ENCODE peak calls at places on chromosome 20, in four cellular contexts. One of them, this sample, is unnamed.

GRCh38 chr20:15942130-15942529 is 631.1 kb downstream of the KIF16B start:
- DNase-seq in DND-41: no peak
- DNase-seq in Calu3: no peak
- DNase-seq in spleen: no peak
- DNase-seq in this sample: no peak

GRCh38 chr20:42043921-42044320 is 425.7 kb upstream of the CHD6 start:
- DNase-seq in DND-41: no peak
- DNase-seq in spleen: no peak
- DNase-seq in Calu3: no peak
- DNase-seq in this sample: no peak

GRCh38 chr20:43682446-43682845 is 15.5 kb downstream of the MYBL2 start:
- DNase-seq in DND-41: no peak
- DNase-seq in spleen: peak; percentile 81
- DNase-seq in Calu3: no peak
- DNase-seq in this sample: no peak

GRCh38 chr20:63532449-63532971 is 4.7 kb downstream of the PTK6 start:
- DNase-seq in spleen: peak; percentile 62
- DNase-seq in Calu3: no peak
- DNase-seq in DND-41: no peak
- DNase-seq in this sample: no peak

GRCh38 chr20:43999848-44000247 is 85.2 kb downstream of the TOX2 start:
- DNase-seq in spleen: no peak
- DNase-seq in DND-41: no peak
- DNase-seq in Calu3: no peak
- DNase-seq in this sample: no peak

GRCh38 chr20:5973971-5974370 is 23.5 kb downstream of the MCM8 start:
- DNase-seq in Calu3: no peak
- DNase-seq in DND-41: no peak
- DNase-seq in spleen: no peak
- DNase-seq in this sample: no peak

GRCh38 chr20:51077601-51078000 is 54.7 kb upstream of the KCNG1 start:
- DNase-seq in Calu3: no peak
- DNase-seq in DND-41: no peak
- DNase-seq in spleen: no peak
- DNase-seq in this sample: no peak

GRCh38 chr20:61514805-61515505 is 262.9 kb downstream of the CDH4 start:
- DNase-seq in Calu3: no peak
- DNase-seq in spleen: peak; percentile 38
- DNase-seq in DND-41: no peak
- DNase-seq in this sample: no peak

GRCh38 chr20:42193119-42193518 is 574.9 kb upstream of the CHD6 start:
- DNase-seq in spleen: no peak
- DNase-seq in DND-41: no peak
- DNase-seq in Calu3: no peak
- DNase-seq in this sample: no peak

GRCh38 chr20:16801919-16802651 is 53.9 kb downstream of the OTOR start:
- DNase-seq in DND-41: peak; percentile 70
- DNase-seq in spleen: no peak
- DNase-seq in Calu3: peak; percentile 50
- DNase-seq in this sample: peak; percentile 80

GRCh38 chr20:19211661-19212523 is 550 bp upstream of the SLC24A3 start:
- DNase-seq in DND-41: no peak
- DNase-seq in Calu3: no peak
- DNase-seq in spleen: peak; percentile 80
- DNase-seq in this sample: no peak

GRCh38 chr20:19170148-19170547 is 42.3 kb upstream of the SLC24A3 start:
- DNase-seq in spleen: no peak
- DNase-seq in DND-41: no peak
- DNase-seq in Calu3: no peak
- DNase-seq in this sample: no peak

GRCh38 chr20:34083137-34083536 is 28.9 kb downstream of the EIF2S2 start:
- DNase-seq in spleen: no peak
- DNase-seq in DND-41: no peak
- DNase-seq in Calu3: peak; percentile 85
- DNase-seq in this sample: no peak

GRCh38 chr20:63087872-63088680 is 81.3 kb upstream of the BHLHE23 start:
- DNase-seq in Calu3: no peak
- DNase-seq in DND-41: no peak
- DNase-seq in spleen: peak; percentile 35
- DNase-seq in this sample: no peak

GRCh38 chr20:44001667-44002596 is 87.3 kb downstream of the TOX2 start:
- DNase-seq in DND-41: no peak
- DNase-seq in spleen: no peak
- DNase-seq in Calu3: no peak
- DNase-seq in this sample: peak; percentile 35

GRCh38 chr20:23327617-23328333 is 22.8 kb upstream of the NXT1 start:
- DNase-seq in Calu3: no peak
- DNase-seq in spleen: no peak
- DNase-seq in DND-41: no peak
- DNase-seq in this sample: no peak

GRCh38 chr20:59939879-59940128 is 301 bp downstream of the PPP1R3D start:
- DNase-seq in DND-41: no peak
- DNase-seq in spleen: peak; percentile 93
- DNase-seq in Calu3: peak; percentile 58
- DNase-seq in this sample: no peak

GRCh38 chr20:63009988-63010769 is 3.4 kb upstream of the BHLHE23 start:
- DNase-seq in DND-41: peak; percentile 99
- DNase-seq in Calu3: no peak
- DNase-seq in spleen: peak; percentile 83
- DNase-seq in this sample: peak; percentile 95

GRCh38 chr20:44072381-44072780 is 114.6 kb downstream of the JPH2 start:
- DNase-seq in DND-41: no peak
- DNase-seq in Calu3: no peak
- DNase-seq in spleen: no peak
- DNase-seq in this sample: no peak

GRCh38 chr20:62470003-62470402 is 5.8 kb downstream of the GATA5 start:
- DNase-seq in DND-41: no peak
- DNase-seq in spleen: no peak
- DNase-seq in Calu3: no peak
- DNase-seq in this sample: no peak

GRCh38 chr20:60239981-60240380 is 281.8 kb downstream of the CDH26 start:
- DNase-seq in Calu3: no peak
- DNase-seq in spleen: no peak
- DNase-seq in DND-41: no peak
- DNase-seq in this sample: no peak

GRCh38 chr20:14775778-14776177 is 438.4 kb upstream of the FLRT3 start:
- DNase-seq in Calu3: no peak
- DNase-seq in spleen: no peak
- DNase-seq in DND-41: no peak
- DNase-seq in this sample: no peak

GRCh38 chr20:43914286-43914685 is 366 bp upstream of the TOX2 start:
- DNase-seq in spleen: no peak
- DNase-seq in Calu3: no peak
- DNase-seq in DND-41: no peak
- DNase-seq in this sample: peak; percentile 13

GRCh38 chr20:34052414-34052813 is 58.7 kb downstream of the RALY start:
- DNase-seq in spleen: no peak
- DNase-seq in DND-41: no peak
- DNase-seq in Calu3: no peak
- DNase-seq in this sample: no peak

GRCh38 chr20:19913927-19914614 is 103.1 kb upstream of the NAA20 start:
- DNase-seq in spleen: no peak
- DNase-seq in Calu3: peak; percentile 6
- DNase-seq in DND-41: no peak
- DNase-seq in this sample: no peak

GRCh38 chr20:62907377-62908317 is 18.7 kb downstream of the DIDO1 start:
- DNase-seq in DND-41: peak; percentile 50
- DNase-seq in Calu3: no peak
- DNase-seq in spleen: no peak
- DNase-seq in this sample: peak; percentile 68

GRCh38 chr20:4608861-4609260 is 112.8 kb upstream of the PRND start:
- DNase-seq in Calu3: no peak
- DNase-seq in DND-41: no peak
- DNase-seq in spleen: no peak
- DNase-seq in this sample: no peak

GRCh38 chr20:25467441-25467840 is 60.0 kb downstream of the GINS1 start:
- DNase-seq in Calu3: no peak
- DNase-seq in spleen: no peak
- DNase-seq in DND-41: no peak
- DNase-seq in this sample: no peak

GRCh38 chr20:19026121-19026878 is 186.1 kb upstream of the SLC24A3 start:
- DNase-seq in Calu3: no peak
- DNase-seq in DND-41: no peak
- DNase-seq in spleen: no peak
- DNase-seq in this sample: peak; percentile 10

GRCh38 chr20:37577972-37578371 is 50.3 kb upstream of the BLCAP start:
- DNase-seq in DND-41: no peak
- DNase-seq in Calu3: no peak
- DNase-seq in spleen: no peak
- DNase-seq in this sample: no peak

GRCh38 chr20:37071481-37071911 is 24.3 kb downstream of the RBL1 start:
- DNase-seq in spleen: no peak
- DNase-seq in Calu3: no peak
- DNase-seq in DND-41: no peak
- DNase-seq in this sample: peak; percentile 58

GRCh38 chr20:44069203-44069931 is 117.6 kb downstream of the JPH2 start:
- DNase-seq in spleen: peak; percentile 91
- DNase-seq in DND-41: peak; percentile 81
- DNase-seq in Calu3: no peak
- DNase-seq in this sample: peak; percentile 90

GRCh38 chr20:37526238-37526838 is 1.3 kb downstream of the BLCAP start:
- DNase-seq in Calu3: peak; percentile 49
- DNase-seq in DND-41: no peak
- DNase-seq in spleen: peak; percentile 72
- DNase-seq in this sample: no peak

GRCh38 chr20:49700411-49701185 is 13.1 kb downstream of the B4GALT5 start:
- DNase-seq in DND-41: no peak
- DNase-seq in spleen: no peak
- DNase-seq in Calu3: peak; percentile 56
- DNase-seq in this sample: no peak

GRCh38 chr20:15240801-15241200 is 903.4 kb upstream of the FLRT3 start:
- DNase-seq in Calu3: no peak
- DNase-seq in spleen: no peak
- DNase-seq in DND-41: no peak
- DNase-seq in this sample: no peak

GRCh38 chr20:6909608-6910007 is 142.1 kb downstream of the BMP2 start:
- DNase-seq in Calu3: no peak
- DNase-seq in DND-41: no peak
- DNase-seq in spleen: no peak
- DNase-seq in this sample: no peak

GRCh38 chr20:4088766-4089165 is 73.4 kb upstream of the RNF24 start:
- DNase-seq in DND-41: no peak
- DNase-seq in Calu3: no peak
- DNase-seq in spleen: peak; percentile 9
- DNase-seq in this sample: no peak

DNA sequence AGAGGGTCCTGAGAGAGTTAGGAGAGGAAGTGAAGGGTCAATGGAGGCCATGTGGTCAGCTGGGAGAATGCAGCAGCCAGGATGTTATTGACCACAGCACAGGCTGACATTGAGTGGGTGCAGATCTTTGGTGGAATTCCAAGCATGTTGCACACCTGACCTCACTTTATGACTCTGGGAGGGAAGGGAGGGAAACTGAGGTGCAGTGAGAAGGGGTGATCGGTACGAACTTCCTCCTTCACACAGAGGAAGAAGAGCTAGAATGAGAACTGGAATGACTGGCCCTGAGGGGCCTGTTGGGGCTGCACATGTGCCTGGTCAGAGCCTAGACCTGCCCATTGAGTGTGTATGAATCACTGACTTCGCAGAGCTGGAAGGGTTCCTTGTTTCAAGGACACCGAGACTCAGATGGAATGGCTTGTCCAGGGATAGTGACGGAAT is 9.8 kb downstream of the FAM83D start:
- DNase-seq in Calu3: no peak
- DNase-seq in DND-41: no peak
- DNase-seq in spleen: no peak
- DNase-seq in this sample: no peak
- TF ChIP-seq CTCF in Calu3: no peak
- TF ChIP-seq CTCF in DND-41: no peak
- TF ChIP-seq CTCF in spleen: no peak
- TF ChIP-seq CTCF in this sample: no peak

GRCh38 chr20:58628491-58629212 is 22.4 kb upstream of the STX16 start:
- DNase-seq in Calu3: no peak
- DNase-seq in spleen: no peak
- DNase-seq in DND-41: no peak
- DNase-seq in this sample: no peak
- TF ChIP-seq CTCF in Calu3: no peak
- TF ChIP-seq CTCF in spleen: no peak
- TF ChIP-seq CTCF in DND-41: no peak
- TF ChIP-seq CTCF in this sample: no peak

GRCh38 chr20:8454137-8454712 is 322.2 kb downstream of the PLCB1 start:
- DNase-seq in spleen: no peak
- DNase-seq in DND-41: peak; percentile 14
- DNase-seq in Calu3: no peak
- DNase-seq in this sample: peak; percentile 48
- TF ChIP-seq CTCF in spleen: no peak
- TF ChIP-seq CTCF in DND-41: peak; percentile 47
- TF ChIP-seq CTCF in Calu3: no peak
- TF ChIP-seq CTCF in this sample: no peak

GRCh38 chr20:53658327-53658726 is 64.7 kb upstream of the ZNF217 start:
- DNase-seq in DND-41: no peak
- DNase-seq in spleen: no peak
- DNase-seq in Calu3: no peak
- DNase-seq in this sample: no peak

GRCh38 chr20:53655909-53656652 is 62.4 kb upstream of the ZNF217 start:
- DNase-seq in Calu3: peak; percentile 39
- DNase-seq in DND-41: no peak
- DNase-seq in spleen: no peak
- DNase-seq in this sample: no peak

GRCh38 chr20:53656653-53657288 is 63.1 kb upstream of the ZNF217 start:
- DNase-seq in Calu3: no peak
- DNase-seq in spleen: no peak
- DNase-seq in DND-41: no peak
- DNase-seq in this sample: no peak

GRCh38 chr20:53657732-53658131 is 64.1 kb upstream of the ZNF217 start:
- DNase-seq in Calu3: no peak
- DNase-seq in spleen: no peak
- DNase-seq in DND-41: no peak
- DNase-seq in this sample: no peak

GRCh38 chr20:53657289-53657678 is 63.6 kb upstream of the ZNF217 start:
- DNase-seq in DND-41: no peak
- DNase-seq in Calu3: no peak
- DNase-seq in spleen: no peak
- DNase-seq in this sample: no peak
- TF ChIP-seq CTCF in DND-41: no peak
- TF ChIP-seq CTCF in Calu3: no peak
- TF ChIP-seq CTCF in spleen: no peak
- TF ChIP-seq CTCF in this sample: no peak

GRCh38 chr20:56630086-56630493 is 984 bp downstream of the TFAP2C start:
- DNase-seq in spleen: no peak
- DNase-seq in DND-41: no peak
- DNase-seq in Calu3: peak; percentile 84
- DNase-seq in this sample: peak; percentile 28
- TF ChIP-seq CTCF in spleen: no peak
- TF ChIP-seq CTCF in DND-41: no peak
- TF ChIP-seq CTCF in Calu3: no peak
- TF ChIP-seq CTCF in this sample: peak; percentile 23

DNA sequence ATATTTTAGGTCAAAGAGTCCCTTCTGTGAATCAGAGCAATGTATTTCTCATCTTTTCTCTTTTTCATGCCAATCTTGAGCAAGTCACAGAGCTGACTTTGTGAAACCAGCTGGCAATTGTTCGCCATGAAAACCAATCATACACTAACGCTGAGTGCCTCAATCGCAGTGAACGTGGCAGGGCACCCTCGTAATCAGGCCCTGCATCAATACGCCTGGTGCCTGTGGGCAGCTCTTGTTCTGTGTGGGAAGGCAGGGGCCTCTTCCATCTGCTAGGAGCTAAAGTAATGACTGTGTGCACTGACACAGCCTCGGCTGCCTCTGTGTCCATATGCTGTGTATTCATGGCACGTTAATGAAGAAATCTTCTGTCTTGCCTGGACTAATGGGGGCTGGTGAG is 27.8 kb upstream of the SYNDIG1 start:
- DNase-seq in spleen: no peak
- DNase-seq in Calu3: no peak
- DNase-seq in DND-41: no peak
- DNase-seq in this sample: no peak
- TF ChIP-seq CTCF in spleen: no peak
- TF ChIP-seq CTCF in Calu3: no peak
- TF ChIP-seq CTCF in DND-41: no peak
- TF ChIP-seq CTCF in this sample: no peak

This sample was measured in activated CD8-positive, alpha-beta T cell treated with anti-CD3 and anti-CD28 coated beads for 36 hours.